ENCODE peak calls at places on chromosomes 12 and 14, in six cellular contexts. W is breast epithelium, N is RWPE1, Y is lung, K is tibial artery, V is cardiac muscle cell. E is an unnamed sample.
A peak's percentile ranks its signal among the peaks of the same experiment; 100 is the strongest.

GRCh38 chr12:10018390-10018789 is 8.0 kb downstream of the CLEC12B start:
- DNase-seq in W (no peak), N (no peak), Y (no peak), K (no peak), V (no peak), E (no peak)

GRCh38 chr14:53192023-53192422 is 38.9 kb upstream of the DDHD1 start:
- DNase-seq in W (no peak), N (no peak), Y (no peak), K (no peak), V (no peak), E (no peak)

GRCh38 chr12:107826276-107826675 is 51.8 kb downstream of the ASCL4 start:
- DNase-seq in W (no peak), N (no peak), Y (peak; percentile 5), K (no peak), V (no peak), E (no peak)

GRCh38 chr14:68667313-68667791 is 125.5 kb downstream of the ZFP36L1 start:
- DNase-seq in W (no peak), N (no peak), Y (no peak), K (no peak), V (no peak), E (no peak)

GRCh38 chr14:61615743-61616523 is 79.4 kb upstream of the HIF1A start:
- DNase-seq in W (no peak), N (no peak), Y (no peak), K (no peak), V (no peak), E (no peak)

GRCh38 chr14:54299393-54300363 is 97.1 kb upstream of the CDKN3 start:
- DNase-seq in W (no peak), N (no peak), Y (no peak), K (no peak), V (no peak), E (no peak)

GRCh38 chr12:45725631-45726593 is 3.6 kb upstream of the ARID2 start:
- DNase-seq in W (no peak), N (peak; percentile 45), Y (no peak), K (no peak), V (peak; percentile 45), E (no peak)

GRCh38 chr12:45681469-45681868 is 48.0 kb upstream of the ARID2 start:
- DNase-seq in W (no peak), N (no peak), Y (no peak), K (no peak), V (no peak), E (no peak)

GRCh38 chr14:69481815-69482568 is 2.5 kb upstream of the PLEKHD1 start:
- DNase-seq in W (no peak), N (no peak), Y (no peak), K (no peak), V (no peak), E (no peak)

GRCh38 chr12:27334052-27334720 is 1.6 kb downstream of the BMAL2 start:
- DNase-seq in W (no peak), N (no peak), Y (no peak), K (no peak), V (no peak), E (no peak)

GRCh38 chr12:14247166-14247565 is 118.3 kb upstream of the ATF7IP start:
- DNase-seq in W (no peak), N (no peak), Y (no peak), K (no peak), V (no peak), E (no peak)

GRCh38 chr14:49550284-49551184 is 35.6 kb downstream of the RPS29 start:
- DNase-seq in W (no peak), N (peak; percentile 40), Y (no peak), K (no peak), V (peak; percentile 10), E (no peak)

GRCh38 chr12:124651508-124652273 is 84.3 kb upstream of the NCOR2 start:
- DNase-seq in W (no peak), N (no peak), Y (no peak), K (no peak), V (no peak), E (no peak)

GRCh38 chr12:25249951-25250738 is 584 bp downstream of the KRAS start:
- DNase-seq in W (no peak), N (peak; percentile 17), Y (peak; percentile 56), K (peak; percentile 79), V (peak; percentile 55), E (no peak)

GRCh38 chr12:65876898-65877721 is 52.8 kb downstream of the HMGA2 start:
- DNase-seq in W (no peak), N (no peak), Y (no peak), K (no peak), V (peak; percentile 51), E (no peak)

GRCh38 chr14:100900837-100901390 is 2.6 kb downstream of the RTL1 start:
- DNase-seq in W (no peak), N (no peak), Y (peak; percentile 28), K (peak; percentile 25), V (peak; percentile 74), E (no peak)

GRCh38 chr14:44712095-44712822 is 205.2 kb upstream of the FSCB start:
- DNase-seq in W (no peak), N (no peak), Y (peak; percentile 29), K (no peak), V (peak; percentile 1), E (no peak)

GRCh38 chr14:61841145-61841544 is 78.9 kb downstream of the SNAPC1 start:
- DNase-seq in W (no peak), N (no peak), Y (no peak), K (no peak), V (peak; percentile 18), E (no peak)

GRCh38 chr14:68961781-68962584 is 17.1 kb downstream of the ACTN1 start:
- DNase-seq in W (no peak), N (peak; percentile 88), Y (no peak), K (peak; percentile 84), V (no peak), E (no peak)

GRCh38 chr12:116771651-116772050 is 33.5 kb downstream of the RNFT2 start:
- DNase-seq in W (no peak), N (no peak), Y (no peak), K (no peak), V (no peak), E (no peak)

GRCh38 chr12:119247720-119248043 is 69.0 kb downstream of the HSPB8 start:
- DNase-seq in W (no peak), N (no peak), Y (no peak), K (no peak), V (no peak), E (no peak)

GRCh38 chr14:103749860-103750259 is 34.2 kb downstream of the ZFYVE21 start:
- DNase-seq in W (no peak), N (no peak), Y (no peak), K (no peak), V (no peak), E (no peak)

GRCh38 chr14:34700622-34701130 is 13.7 kb downstream of the CFL2 start:
- DNase-seq in W (no peak), N (no peak), Y (no peak), K (no peak), V (no peak), E (no peak)

GRCh38 chr12:105738036-105738435 is 400.7 kb downstream of the NUAK1 start:
- DNase-seq in W (no peak), N (no peak), Y (no peak), K (no peak), V (no peak), E (no peak)

GRCh38 chr14:93330609-93331000 is 2.2 kb downstream of the BTBD7 start:
- DNase-seq in W (no peak), N (peak; percentile 56), Y (no peak), K (no peak), V (no peak), E (no peak)

GRCh38 chr14:93332853-93333630 is at the start of gene BTBD7:
- DNase-seq in W (peak; percentile 89), N (peak; percentile 95), Y (peak; percentile 93), K (peak; percentile 96), V (peak; percentile 99), E (peak; percentile 89)

GRCh38 chr14:93331375-93332031 is 1.3 kb downstream of the BTBD7 start:
- DNase-seq in W (no peak), N (no peak), Y (no peak), K (no peak), V (no peak), E (no peak)

GRCh38 chr14:93333631-93334095 is 827 bp upstream of the BTBD7 start:
- DNase-seq in W (no peak), N (no peak), Y (no peak), K (no peak), V (no peak), E (no peak)

GRCh38 chr14:93332032-93332852 is 594 bp downstream of the BTBD7 start:
- DNase-seq in W (no peak), N (peak; percentile 36), Y (peak; percentile 52), K (peak; percentile 80), V (peak; percentile 91), E (no peak)
- TF ChIP-seq CTCF in W (no peak), N (no peak), Y (no peak), K (no peak), V (no peak), E (no peak)

DNA sequence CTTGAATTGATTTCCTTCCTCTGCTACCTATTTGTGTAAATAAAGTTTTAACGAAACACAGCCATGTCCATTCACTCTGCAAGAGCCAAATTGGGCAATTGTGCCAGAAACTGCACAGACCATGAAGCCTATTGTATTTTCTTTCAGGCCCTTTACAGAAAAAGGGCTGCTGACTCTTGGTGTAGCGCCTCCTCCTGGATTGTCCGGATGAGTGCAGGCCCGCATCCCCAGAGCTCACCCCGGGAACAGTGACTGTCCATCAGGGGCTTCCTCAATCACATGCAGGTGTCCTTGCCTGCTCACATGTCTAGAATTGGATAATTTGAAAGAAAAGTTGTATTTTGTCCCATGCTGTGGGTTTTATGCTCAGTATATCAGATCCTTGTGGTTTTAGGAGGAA is 1282.2 kb downstream of the AACS start:
- DNase-seq in W (no peak), N (no peak), Y (no peak), K (no peak), V (no peak), E (no peak)
- TF ChIP-seq CTCF in W (no peak), N (no peak), Y (no peak), K (no peak), V (no peak), E (no peak)

DNA sequence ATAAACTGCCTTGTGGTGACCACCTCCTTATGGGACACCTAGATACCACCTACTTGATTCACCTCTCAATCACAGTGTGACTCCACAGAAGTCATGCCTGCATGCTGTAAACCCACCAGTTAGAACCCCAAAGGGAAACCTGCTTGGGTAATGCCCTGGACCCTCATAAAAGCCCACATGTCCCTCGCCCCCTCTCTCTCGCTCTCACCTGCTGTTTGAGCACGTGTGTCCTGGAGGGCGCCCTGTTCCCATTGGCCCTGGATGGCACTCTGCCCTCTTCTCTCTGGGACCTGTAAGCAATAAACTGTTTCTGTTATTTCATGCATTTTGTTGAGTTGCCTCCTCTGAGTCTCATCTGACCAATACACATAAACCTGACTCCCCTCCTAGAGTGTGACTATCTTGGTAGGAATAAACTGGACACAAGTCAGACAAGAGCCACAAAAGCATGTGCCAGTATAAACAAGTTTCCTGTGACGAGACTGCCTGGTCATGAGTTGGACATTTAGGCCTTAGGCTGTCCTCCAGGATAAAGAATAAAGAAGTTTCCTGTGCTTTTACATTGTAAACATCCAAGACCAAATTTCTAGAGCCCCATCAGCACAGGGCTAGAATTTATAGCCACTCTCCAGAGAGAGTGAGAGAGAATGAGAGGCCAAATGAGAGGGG is 8.6 kb downstream of the IFI27L2 start:
- DNase-seq in W (no peak), N (no peak), Y (no peak), K (peak; percentile 55), V (no peak), E (peak; percentile 10)
- TF ChIP-seq CTCF in W (no peak), N (no peak), Y (no peak), K (no peak), V (no peak), E (no peak)

GRCh38 chr12:58302487-58303011 is 361.2 kb downstream of the ATP23 start:
- DNase-seq in W (no peak), N (no peak), Y (no peak), K (no peak), V (no peak), E (no peak)
- TF ChIP-seq CTCF in W (no peak), N (no peak), Y (no peak), K (no peak), V (no peak), E (no peak)

E was measured in omental fat pad.